ENCODE peak calls at places on chromosomes 13 and 19, in eight cellular contexts. X, N, V, M, U, W, G and L are unnamed samples.

GRCh38 chr19:13718733-13719132 is 45.6 kb upstream of the MRI1 start:
- DNase-seq in U (no peak), G (no peak), V (no peak), M (peak; percentile 85), W (no peak), N (peak; percentile 28), X (peak; percentile 30), L (no peak)

GRCh38 chr19:35120492-35120891 is 4.9 kb downstream of the FXYD3 start:
- DNase-seq in N (no peak), U (no peak), W (no peak), V (peak; percentile 90), X (no peak), M (no peak), G (no peak), L (no peak)

GRCh38 chr19:55376381-55376933 is at the start of gene TMEM190:
- DNase-seq in G (no peak), U (no peak), N (no peak), V (no peak), X (no peak), W (no peak), M (no peak), L (no peak)

GRCh38 chr19:38514812-38515633 is 81.5 kb downstream of the RYR1 start:
- DNase-seq in N (peak; percentile 24), W (no peak), M (peak; percentile 81), V (peak; percentile 3), U (peak; percentile 94), X (peak; percentile 69), G (peak; percentile 88), L (peak; percentile 62)

GRCh38 chr19:2627319-2627829 is 75.1 kb downstream of the GNG7 start:
- DNase-seq in G (no peak), N (peak; percentile 98), X (peak; percentile 84), M (peak; percentile 98), W (peak; percentile 93), V (peak; percentile 84), U (no peak), L (no peak)

GRCh38 chr13:60617863-60618733 is 221.1 kb downstream of the TDRD3 start:
- DNase-seq in M (peak; percentile 59), V (no peak), W (no peak), X (no peak), N (peak; percentile 44), G (no peak), U (no peak), L (no peak)

GRCh38 chr13:67150608-67151007 is 79.5 kb downstream of the PCDH9 start:
- DNase-seq in M (no peak), N (no peak), G (no peak), W (no peak), U (no peak), V (no peak), X (no peak), L (no peak)

GRCh38 chr19:3433805-3434540 is 46.4 kb downstream of the SMIM24 start:
- DNase-seq in V (no peak), X (no peak), U (no peak), W (no peak), M (no peak), N (no peak), G (no peak), L (no peak)

GRCh38 chr19:48644839-48645651 is 942 bp downstream of the CA11 start:
- DNase-seq in U (peak; percentile 79), N (peak; percentile 69), G (peak; percentile 87), W (no peak), M (peak; percentile 81), V (no peak), X (peak; percentile 79), L (peak; percentile 62)

GRCh38 chr19:45419396-45419795 is 4.3 kb downstream of the ERCC1 start:
- DNase-seq in N (no peak), M (no peak), G (peak; percentile 54), U (peak; percentile 78), W (no peak), X (no peak), V (no peak), L (no peak)